ENCODE peak calls at places on chromosomes 11 and 22, in ten cellular contexts. Z, D, M, W, R, F, L, O, U and N are unnamed samples.

GRCh38 chr11:75771646-75772410 is 3.2 kb downstream of the DGAT2 start:
- DNase-seq in Z (no peak), D (no peak), M (peak), W (peak), R (no peak), F (no peak), L (no peak), O (no peak), U (peak), N (no peak)

GRCh38 chr11:11558826-11559225 is 63.0 kb downstream of the GALNT18 start:
- DNase-seq in Z (no peak), D (no peak), M (no peak), W (no peak), R (no peak), F (no peak), L (no peak), O (no peak), U (no peak), N (no peak)

GRCh38 chr11:67627394-67627787 is 2.3 kb downstream of the NUDT8 start:
- DNase-seq in Z (no peak), D (no peak), M (no peak), W (no peak), R (no peak), F (no peak), L (no peak), O (no peak), U (no peak), N (peak)

GRCh38 chr11:72955466-72955865 is 141.3 kb downstream of the ATG16L2 start:
- DNase-seq in Z (no peak), D (no peak), M (no peak), W (no peak), R (no peak), F (no peak), L (no peak), O (no peak), U (no peak), N (no peak)

GRCh38 chr11:61771995-61772455 is 19.6 kb downstream of the MYRF start:
- DNase-seq in Z (no peak), D (no peak), M (no peak), W (no peak), R (no peak), F (no peak), L (no peak), O (no peak), U (no peak), N (no peak)

GRCh38 chr11:102630598-102631448 is 5.7 kb upstream of the MMP20 start:
- DNase-seq in Z (no peak), D (no peak), M (no peak), W (no peak), R (no peak), F (no peak), L (no peak), O (no peak), U (no peak), N (no peak)

GRCh38 chr11:106162190-106162589 is 84.7 kb downstream of the AASDHPPT start:
- DNase-seq in Z (no peak), D (no peak), M (no peak), W (no peak), R (no peak), F (no peak), L (no peak), O (no peak), U (no peak), N (no peak)

GRCh38 chr11:62677160-62677559 is 1.7 kb downstream of the UBXN1 start:
- DNase-seq in Z (no peak), D (no peak), M (no peak), W (no peak), R (no peak), F (no peak), L (no peak), O (no peak), U (no peak), N (no peak)

GRCh38 chr11:2134022-2135010 is 4.9 kb downstream of the IGF2 start:
- DNase-seq in Z (no peak), D (no peak), M (no peak), W (no peak), R (no peak), F (no peak), L (no peak), O (no peak), U (no peak), N (no peak)

GRCh38 chr22:35900483-35901168 is 128.0 kb downstream of the RBFOX2 start:
- DNase-seq in Z (no peak), D (no peak), M (no peak), W (peak), R (no peak), F (no peak), L (no peak), O (no peak), U (no peak), N (no peak)

GRCh38 chr11:77096591-77097019 is 6.0 kb upstream of the OMP start:
- DNase-seq in Z (no peak), D (no peak), M (no peak), W (no peak), R (no peak), F (no peak), L (no peak), O (no peak), U (no peak), N (no peak)

GRCh38 chr11:85628771-85629341 is 463 bp downstream of the TMEM126B start:
- DNase-seq in Z (no peak), D (no peak), M (no peak), W (no peak), R (no peak), F (peak), L (no peak), O (no peak), U (no peak), N (no peak)

GRCh38 chr11:121132211-121132976 is 31.4 kb downstream of the TECTA start:
- DNase-seq in Z (no peak), D (no peak), M (no peak), W (no peak), R (no peak), F (no peak), L (peak), O (no peak), U (no peak), N (no peak)

GRCh38 chr11:72814831-72815618 is 814 bp downstream of the ATG16L2 start:
- DNase-seq in Z (no peak), D (no peak), M (no peak), W (peak), R (peak), F (peak), L (peak), O (no peak), U (no peak), N (no peak)

GRCh38 chr11:78244546-78245315 is 56.0 kb downstream of the USP35 start:
- DNase-seq in Z (no peak), D (no peak), M (no peak), W (no peak), R (no peak), F (no peak), L (no peak), O (no peak), U (no peak), N (no peak)

GRCh38 chr11:123303924-123304323 is 108.9 kb upstream of the CLMP start:
- DNase-seq in Z (no peak), D (no peak), M (no peak), W (peak), R (no peak), F (no peak), L (no peak), O (no peak), U (no peak), N (no peak)

GRCh38 chr11:86589204-86589603 is 83.2 kb downstream of the ME3 start:
- DNase-seq in Z (no peak), D (no peak), M (no peak), W (no peak), R (no peak), F (no peak), L (no peak), O (no peak), U (no peak), N (no peak)

GRCh38 chr22:28051787-28052356 is 132.8 kb upstream of the PITPNB start:
- DNase-seq in Z (no peak), D (no peak), M (no peak), W (peak), R (peak), F (no peak), L (peak), O (peak), U (peak), N (peak)

GRCh38 chr11:74357449-74357848 is 40.8 kb downstream of the PGM2L1 start:
- DNase-seq in Z (no peak), D (no peak), M (no peak), W (no peak), R (no peak), F (no peak), L (no peak), O (no peak), U (no peak), N (no peak)

GRCh38 chr22:27880778-27881394 is 38.2 kb downstream of the PITPNB start:
- DNase-seq in Z (no peak), D (peak), M (peak), W (peak), R (peak), F (peak), L (peak), O (peak), U (no peak), N (peak)

GRCh38 chr22:19478466-19479357 is at the start of gene UFD1:
- DNase-seq in Z (peak), D (no peak), M (peak), W (peak), R (peak), F (peak), L (peak), O (peak), U (peak), N (peak)

GRCh38 chr11:86244063-86244521 is 461 bp upstream of the EED start:
- DNase-seq in Z (peak), D (no peak), M (peak), W (peak), R (no peak), F (peak), L (peak), O (no peak), U (peak), N (peak)

GRCh38 chr11:66604161-66604560 is 11.2 kb downstream of the CCS start:
- DNase-seq in Z (no peak), D (no peak), M (no peak), W (no peak), R (no peak), F (no peak), L (no peak), O (no peak), U (no peak), N (no peak)

GRCh38 chr22:42680648-42681047 is 31.5 kb upstream of the CYB5R3 start:
- DNase-seq in Z (no peak), D (no peak), M (peak), W (peak), R (no peak), F (no peak), L (no peak), O (no peak), U (no peak), N (no peak)

GRCh38 chr11:126152152-126152551 is 59.3 kb downstream of the RPUSD4 start:
- DNase-seq in Z (no peak), D (no peak), M (no peak), W (no peak), R (no peak), F (no peak), L (no peak), O (no peak), U (no peak), N (no peak)

GRCh38 chr22:31244044-31244942 is 32.2 kb downstream of the LIMK2 start:
- DNase-seq in Z (no peak), D (peak), M (peak), W (no peak), R (no peak), F (no peak), L (no peak), O (no peak), U (no peak), N (no peak)

GRCh38 chr11:130999992-131000770 is 83.9 kb upstream of the SNX19 start:
- DNase-seq in Z (no peak), D (peak), M (peak), W (no peak), R (no peak), F (no peak), L (no peak), O (no peak), U (no peak), N (no peak)

GRCh38 chr11:131694526-131695424 is 324.4 kb downstream of the NTM start:
- DNase-seq in Z (peak), D (no peak), M (peak), W (peak), R (peak), F (peak), L (peak), O (peak), U (peak), N (peak)